ENCODE peak calls at places on chromosomes 13 and 19, in five cellular contexts. V, Q, L, B and O are unnamed samples.

GRCh38 chr19:19615086-19615485 is 3.4 kb downstream of the PBX4 start:
- DNase-seq in L (no peak), B (no peak), V (peak), Q (no peak), O (no peak)

GRCh38 chr13:41523396-41523795 is 66.0 kb downstream of the RGCC start:
- DNase-seq in L (no peak), V (no peak), B (no peak), Q (no peak), O (no peak)

GRCh38 chr19:19579533-19580361 is 38.7 kb downstream of the PBX4 start:
- DNase-seq in Q (no peak), B (no peak), L (no peak), V (no peak), O (no peak)

GRCh38 chr19:38057954-38058690 is 151.1 kb downstream of the SIPA1L3 start:
- DNase-seq in L (no peak), B (no peak), Q (no peak), V (no peak), O (no peak)

GRCh38 chr13:80665792-80666333 is 324.9 kb upstream of the SPRY2 start:
- DNase-seq in L (peak), B (no peak), Q (no peak), V (no peak), O (no peak)

GRCh38 chr19:9913237-9914000 is 22.9 kb downstream of the OLFM2 start:
- DNase-seq in L (no peak), V (no peak), Q (peak), B (no peak), O (peak)

GRCh38 chr19:51094696-51095279 is 12.1 kb upstream of the KLK14 start:
- DNase-seq in B (no peak), L (peak), Q (peak), V (no peak), O (peak)

GRCh38 chr19:1252818-1253513 is 4.6 kb downstream of the MIDN start:
- DNase-seq in L (no peak), V (peak), B (peak), Q (no peak), O (no peak)

GRCh38 chr19:14015454-14016035 is 9.4 kb upstream of the RFX1 start:
- DNase-seq in B (no peak), L (no peak), V (no peak), Q (no peak), O (no peak)

GRCh38 chr19:1457031-1457739 is 7.3 kb downstream of the APC2 start:
- DNase-seq in Q (peak), B (no peak), L (peak), V (no peak), O (peak)

GRCh38 chr13:52374873-52375411 is 31.0 kb downstream of the THSD1 start:
- DNase-seq in Q (no peak), V (peak), L (no peak), B (no peak), O (no peak)

GRCh38 chr13:99434258-99434788 is 66.9 kb upstream of the TM9SF2 start:
- DNase-seq in Q (no peak), L (peak), B (peak), V (no peak), O (no peak)

GRCh38 chr19:36064829-36065228 is 10.1 kb downstream of the WDR62 start:
- DNase-seq in Q (no peak), L (no peak), B (no peak), V (no peak), O (no peak)

GRCh38 chr13:27401210-27401609 is 23.2 kb upstream of the GTF3A start:
- DNase-seq in L (no peak), B (no peak), Q (no peak), V (no peak), O (no peak)

GRCh38 chr13:97715763-97716162 is 237.7 kb upstream of the IPO5 start:
- DNase-seq in L (no peak), B (no peak), V (peak), Q (no peak), O (no peak)